ENCODE peak calls at places on chromosomes 12 and 14, in five cellular contexts. S, I, B, L and C are unnamed samples.

GRCh38 chr12:124368421-124369032 is 73.6 kb downstream of the RFLNA start:
- DNase-seq in B (no peak), I (no peak), L (no peak), S (no peak), C (no peak)

GRCh38 chr12:7832059-7832696 is 40.5 kb downstream of the SLC2A14 start:
- DNase-seq in I (peak; percentile 6), B (peak; percentile 69), L (no peak), S (no peak), C (peak; percentile 13)

GRCh38 chr12:121803861-121804416 is at the start of gene SETD1B:
- DNase-seq in S (peak; percentile 84), L (peak; percentile 75), B (peak; percentile 67), I (peak; percentile 71), C (no peak)

GRCh38 chr12:109758406-109759075 is 44.9 kb downstream of the FAM222A start:
- DNase-seq in I (no peak), S (peak; percentile 25), B (no peak), L (no peak), C (no peak)

GRCh38 chr14:81301813-81302212 is 81.1 kb upstream of the GTF2A1 start:
- DNase-seq in S (no peak), L (no peak), B (no peak), I (no peak), C (no peak)

GRCh38 chr14:32692441-32692840 is 246.2 kb upstream of the NPAS3 start:
- DNase-seq in I (no peak), L (no peak), S (no peak), B (no peak), C (no peak)

GRCh38 chr12:104454997-104455396 is 1.8 kb upstream of the CHST11 start:
- DNase-seq in S (no peak), B (no peak), L (no peak), I (no peak), C (no peak)

GRCh38 chr14:72498646-72499045 is 395.3 kb downstream of the DPF3 start:
- DNase-seq in B (no peak), S (no peak), L (no peak), I (no peak), C (no peak)

GRCh38 chr14:104919993-104920315 is 4.7 kb upstream of the PLD4 start:
- DNase-seq in I (no peak), S (no peak), L (no peak), B (no peak), C (no peak)

GRCh38 chr12:34402899-34403705 is 380.8 kb downstream of the ALG10 start:
- DNase-seq in S (peak; percentile 44), B (no peak), L (peak; percentile 2), I (no peak), C (no peak)

GRCh38 chr14:52391866-52392600 is 77.9 kb downstream of the PTGER2 start:
- DNase-seq in L (no peak), S (no peak), I (no peak), B (peak; percentile 8), C (no peak)

GRCh38 chr14:31164115-31164514 is 43.5 kb downstream of the HECTD1 start:
- DNase-seq in L (no peak), B (no peak), S (no peak), I (no peak), C (peak; percentile 78)

GRCh38 chr14:53174918-53175317 is 21.8 kb upstream of the DDHD1 start:
- DNase-seq in I (no peak), L (no peak), S (no peak), B (no peak), C (no peak)

GRCh38 chr14:101721951-101722661 is 39.4 kb upstream of the PPP2R5C start:
- DNase-seq in L (no peak), B (no peak), I (no peak), S (peak; percentile 53), C (peak; percentile 79)

GRCh38 chr14:26597136-26598080 is at the start of gene NOVA1:
- DNase-seq in B (no peak), S (peak; percentile 53), L (peak; percentile 24), I (peak; percentile 39), C (no peak)